ENCODE peak calls at places on chromosome 5, in six cellular contexts. One of them, this sample, is unnamed.

GRCh38 chr5:102554092-102554491 is 55.3 kb upstream of the SLCO6A1 start:
- DNase-seq in ecto neural progenitor cell: no peak
- DNase-seq in A549: no peak
- DNase-seq in GM12878: no peak
- DNase-seq in uterus: no peak
- DNase-seq in GM19239: no peak
- DNase-seq in this sample: no peak

GRCh38 chr5:11650936-11651335 is 253.3 kb downstream of the CTNND2 start:
- DNase-seq in ecto neural progenitor cell: no peak
- DNase-seq in A549: no peak
- DNase-seq in GM12878: no peak
- DNase-seq in uterus: no peak
- DNase-seq in GM19239: no peak
- DNase-seq in this sample: no peak

GRCh38 chr5:54867310-54867944 is 118.0 kb downstream of the ESM1 start:
- DNase-seq in ecto neural progenitor cell: no peak
- DNase-seq in A549: peak
- DNase-seq in GM12878: no peak
- DNase-seq in uterus: no peak
- DNase-seq in GM19239: no peak
- DNase-seq in this sample: no peak

GRCh38 chr5:73783823-73784222 is 157.8 kb downstream of the ARHGEF28 start:
- DNase-seq in ecto neural progenitor cell: no peak
- DNase-seq in A549: no peak
- DNase-seq in GM12878: no peak
- DNase-seq in uterus: no peak
- DNase-seq in GM19239: no peak
- DNase-seq in this sample: no peak

GRCh38 chr5:179801304-179802206 is 5.1 kb downstream of the MGAT4B start:
- DNase-seq in ecto neural progenitor cell: peak
- DNase-seq in A549: peak
- DNase-seq in GM12878: no peak
- DNase-seq in uterus: peak
- DNase-seq in GM19239: peak
- DNase-seq in this sample: peak

GRCh38 chr5:74529101-74529500 is 111.4 kb downstream of the ENC1 start:
- DNase-seq in ecto neural progenitor cell: no peak
- DNase-seq in A549: no peak
- DNase-seq in GM12878: no peak
- DNase-seq in uterus: no peak
- DNase-seq in GM19239: no peak
- DNase-seq in this sample: no peak

GRCh38 chr5:134580001-134580460 is 52.6 kb downstream of the SAR1B start:
- DNase-seq in ecto neural progenitor cell: no peak
- DNase-seq in A549: no peak
- DNase-seq in GM12878: no peak
- DNase-seq in uterus: no peak
- DNase-seq in GM19239: no peak
- DNase-seq in this sample: no peak

GRCh38 chr5:168553377-168554130 is 24.4 kb downstream of the FBLL1 start:
- DNase-seq in ecto neural progenitor cell: no peak
- DNase-seq in A549: no peak
- DNase-seq in GM12878: no peak
- DNase-seq in uterus: no peak
- DNase-seq in GM19239: no peak
- DNase-seq in this sample: no peak

GRCh38 chr5:59569608-59570334 is 323.8 kb downstream of the PDE4D start:
- DNase-seq in ecto neural progenitor cell: no peak
- DNase-seq in A549: no peak
- DNase-seq in GM12878: no peak
- DNase-seq in uterus: no peak
- DNase-seq in GM19239: no peak
- DNase-seq in this sample: no peak

GRCh38 chr5:37834542-37835399 is 5.1 kb downstream of the GDNF start:
- DNase-seq in ecto neural progenitor cell: peak
- DNase-seq in A549: no peak
- DNase-seq in GM12878: no peak
- DNase-seq in uterus: no peak
- DNase-seq in GM19239: no peak
- DNase-seq in this sample: no peak

GRCh38 chr5:132094393-132095076 is 20.9 kb downstream of the CSF2 start:
- DNase-seq in ecto neural progenitor cell: no peak
- DNase-seq in A549: peak
- DNase-seq in GM12878: no peak
- DNase-seq in uterus: no peak
- DNase-seq in GM19239: no peak
- DNase-seq in this sample: no peak

GRCh38 chr5:17156463-17156862 is 61.0 kb upstream of the BASP1 start:
- DNase-seq in ecto neural progenitor cell: no peak
- DNase-seq in A549: no peak
- DNase-seq in GM12878: no peak
- DNase-seq in uterus: no peak
- DNase-seq in GM19239: no peak
- DNase-seq in this sample: no peak

GRCh38 chr5:147671365-147671764 is 111.2 kb downstream of the JAKMIP2 start:
- DNase-seq in ecto neural progenitor cell: no peak
- DNase-seq in A549: no peak
- DNase-seq in GM12878: no peak
- DNase-seq in uterus: no peak
- DNase-seq in GM19239: no peak
- DNase-seq in this sample: no peak

This sample was measured in GM06990.